ENCODE peak calls at places on chromosomes 3 and 15, in four cellular contexts. L, Z, J and P are unnamed samples. For H3K27me3, the result is how much of the 10 kb centered on the place peaks cover.

GRCh38 chr3:169272533-169272932 is 391.0 kb downstream of the MECOM start:
- DNase-seq in Z (no peak), J (no peak), L (no peak), P (no peak)

GRCh38 chr15:63288778-63289378 is 11.5 kb downstream of the APH1B start:
- DNase-seq in L (no peak), Z (no peak), J (peak), P (no peak)

GRCh38 chr3:134494539-134494938 is 8.7 kb downstream of the CEP63 start:
- DNase-seq in Z (no peak), J (no peak), L (no peak), P (no peak)

GRCh38 chr15:69045810-69046209 is 31.3 kb downstream of the NOX5 start:
- DNase-seq in Z (no peak), L (no peak), J (peak), P (no peak)

GRCh38 chr3:12574131-12574530 is 17.2 kb downstream of the MKRN2 start:
- DNase-seq in Z (no peak), L (no peak), J (peak), P (no peak)

GRCh38 chr15:96330450-96331140 is at the start of gene NR2F2:
- DNase-seq in Z (peak), J (peak), L (peak), P (peak)

GRCh38 chr15:40847225-40847961 is 3.5 kb downstream of the SPINT1 start:
- DNase-seq in J (peak), L (peak), Z (peak), P (no peak)

GRCh38 chr3:176807938-176808337 is 389.3 kb downstream of the TBL1XR1 start:
- DNase-seq in J (no peak), L (no peak), Z (no peak), P (no peak)

GRCh38 chr15:53978248-53978906 is at the start of gene UNC13C:
- DNase-seq in J (no peak), Z (peak), L (peak), P (no peak)

GRCh38 chr3:117144832-117145231 is 435.3 kb downstream of the TUSC7 start:
- DNase-seq in L (no peak), J (peak), Z (no peak), P (no peak)

GRCh38 chr15:63367390-63367789 is 14.3 kb downstream of the CA12 start:
- DNase-seq in L (no peak), Z (no peak), J (no peak), P (no peak)

GRCh38 chr3:125042725-125043406 is 12.9 kb downstream of the HEG1 start:
- DNase-seq in J (peak), Z (peak), L (no peak), P (no peak)

GRCh38 chr15:100083572-100083971 is 258.2 kb downstream of the ADAMTS17 start:
- DNase-seq in Z (no peak), L (peak), J (no peak), P (no peak)

GRCh38 chr15:45399381-45400212 is 21.3 kb upstream of the GATM start:
- DNase-seq in Z (no peak), J (peak), L (no peak), P (no peak)

GRCh38 chr15:81155375-81156218 is 21.5 kb downstream of the CFAP161 start:
- DNase-seq in J (peak), L (peak), Z (no peak), P (peak)

GRCh38 chr15:58043192-58043903 is 22.2 kb downstream of the ALDH1A2 start:
- DNase-seq in Z (no peak), L (no peak), J (peak), P (peak)

GRCh38 chr15:78878356-78878755 is 5.7 kb downstream of the MORF4L1 start:
- DNase-seq in J (peak), Z (no peak), L (no peak), P (no peak)

GRCh38 chr3:161291191-161291901 is 70.2 kb downstream of the NMD3 start:
- DNase-seq in Z (no peak), L (no peak), J (no peak), P (no peak)

GRCh38 chr3:154170300-154170699 is 49.1 kb downstream of the ARHGEF26 start:
- DNase-seq in Z (no peak), L (no peak), J (no peak), P (no peak)

GRCh38 chr3:13080026-13080425 is 6.8 kb upstream of the IQSEC1 start:
- DNase-seq in Z (no peak), L (no peak), J (no peak), P (no peak)

GRCh38 chr3:117127147-117127546 is 417.6 kb downstream of the TUSC7 start:
- DNase-seq in J (no peak), Z (no peak), L (no peak), P (no peak)

GRCh38 chr3:187165144-187165543 is 25.8 kb upstream of the RPL39L start:
- DNase-seq in Z (no peak), J (peak), L (no peak), P (no peak)

GRCh38 chr3:120435621-120436020 is 15.2 kb downstream of the FSTL1 start:
- DNase-seq in Z (no peak), L (peak), J (peak), P (no peak)

GRCh38 chr3:37941608-37942540 is 48.7 kb upstream of the VILL start:
- DNase-seq in L (no peak), J (no peak), Z (no peak), P (no peak)

GRCh38 chr3:197511130-197511529 is 44.6 kb downstream of the BDH1 start:
- DNase-seq in Z (no peak), L (peak), J (peak), P (no peak)

GRCh38 chr3:177545964-177546363 is 348.7 kb upstream of the TBL1XR1 start:
- DNase-seq in L (no peak), J (no peak), Z (no peak), P (no peak)

GRCh38 chr3:46709147-46709654 is 8.0 kb downstream of the TMIE start:
- DNase-seq in Z (no peak), J (no peak), L (no peak), P (no peak)

GRCh38 chr3:135216659-135217058 is 421.6 kb downstream of the EPHB1 start:
- DNase-seq in Z (no peak), J (no peak), L (no peak), P (no peak)

GRCh38 chr3:109396811-109397210 is 59.5 kb upstream of the DPPA4 start:
- DNase-seq in L (no peak), J (no peak), Z (no peak), P (no peak)

GRCh38 chr15:70879386-70879785 is 12.8 kb downstream of the THAP10 start:
- DNase-seq in J (peak), L (peak), Z (no peak), P (peak)

GRCh38 chr3:25724948-25725645 is 58.1 kb downstream of the NGLY1 start:
- DNase-seq in L (no peak), J (no peak), Z (no peak), P (no peak)

GRCh38 chr15:75725719-75726607 is 13.3 kb upstream of the CSPG4 start:
- DNase-seq in Z (peak), J (no peak), L (no peak), P (no peak)

GRCh38 chr3:173173652-173174051 is 32.6 kb upstream of the SPATA16 start:
- DNase-seq in Z (no peak), J (no peak), L (no peak), P (no peak)

GRCh38 chr3:114796796-114797195 is 350.3 kb downstream of the ZBTB20 start:
- DNase-seq in J (no peak), Z (no peak), L (no peak), P (no peak)

GRCh38 chr3:182765287-182765686 is 28.0 kb upstream of the ATP11B start:
- DNase-seq in L (no peak), J (no peak), Z (no peak), P (no peak)

GRCh38 chr15:29924750-29925149 is 102.5 kb upstream of the TJP1 start:
- DNase-seq in Z (peak), L (peak), J (peak), P (peak)

GRCh38 chr3:31132132-31132769 is 237.8 kb upstream of the GADL1 start:
- DNase-seq in J (peak), L (no peak), Z (no peak), P (peak)

GRCh38 chr3:13841141-13841540 is 38.7 kb downstream of the WNT7A start:
- DNase-seq in Z (no peak), J (no peak), L (no peak), P (no peak)

GRCh38 chr3:126991366-126992200 is 8.7 kb downstream of the PLXNA1 start:
- DNase-seq in Z (peak), L (no peak), J (no peak), P (no peak)

GRCh38 chr3:98567646-98568280 is 25.6 kb downstream of the CPOX start:
- DNase-seq in L (no peak), Z (no peak), J (no peak), P (no peak)

GRCh38 chr3:98574157-98574556 is 19.3 kb downstream of the CPOX start:
- DNase-seq in J (no peak), L (no peak), Z (no peak), P (no peak)

GRCh38 chr3:98568402-98568801 is 25.0 kb downstream of the CPOX start:
- DNase-seq in Z (no peak), J (no peak), L (no peak), P (no peak)

GRCh38 chr3:98577178-98577895 is 16.1 kb downstream of the CPOX start:
- DNase-seq in J (peak), Z (no peak), L (no peak), P (no peak)

DNA sequence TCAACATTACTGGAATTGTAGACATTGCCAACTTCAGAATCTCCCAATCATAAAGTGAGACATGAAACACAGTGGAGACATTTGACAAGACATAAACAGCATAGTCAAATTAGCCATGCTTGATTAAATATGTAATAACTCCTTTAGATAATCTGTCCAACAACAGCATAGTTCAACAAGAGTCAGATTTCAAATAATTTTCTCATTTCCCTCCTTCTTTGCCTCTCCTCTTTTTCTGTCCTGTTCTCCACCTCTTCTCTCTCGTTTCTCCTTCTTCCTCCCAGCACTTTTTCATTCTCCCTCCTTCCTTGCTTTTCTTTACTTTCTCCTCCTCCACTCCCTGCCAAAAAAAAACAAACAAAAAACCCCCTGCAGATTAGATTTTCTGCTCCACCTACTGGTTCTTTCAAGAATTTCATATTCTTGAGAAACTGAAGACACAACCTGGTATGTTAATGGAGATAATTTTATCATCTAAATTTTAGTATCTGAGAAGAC is 20.1 kb downstream of the CPOX start:
- DNase-seq in J (peak), L (no peak), Z (no peak), P (no peak)
- H3K4me3 ChIP-seq in J (no peak), L (no peak), Z (no peak), P (no peak)

GRCh38 chr15:28098360-28098765 is 752 bp downstream of the OCA2 start:
- DNase-seq in L (no peak), J (no peak), Z (no peak), P (no peak)

GRCh38 chr15:28100516-28101195 is 1.5 kb upstream of the OCA2 start:
- DNase-seq in L (no peak), Z (no peak), J (no peak), P (no peak)

GRCh38 chr15:28099555-28100140 is 533 bp upstream of the OCA2 start:
- DNase-seq in L (no peak), Z (no peak), J (no peak), P (no peak)

GRCh38 chr15:28097656-28098359 is 1.3 kb downstream of the OCA2 start:
- DNase-seq in Z (no peak), J (no peak), L (no peak), P (no peak)

DNA sequence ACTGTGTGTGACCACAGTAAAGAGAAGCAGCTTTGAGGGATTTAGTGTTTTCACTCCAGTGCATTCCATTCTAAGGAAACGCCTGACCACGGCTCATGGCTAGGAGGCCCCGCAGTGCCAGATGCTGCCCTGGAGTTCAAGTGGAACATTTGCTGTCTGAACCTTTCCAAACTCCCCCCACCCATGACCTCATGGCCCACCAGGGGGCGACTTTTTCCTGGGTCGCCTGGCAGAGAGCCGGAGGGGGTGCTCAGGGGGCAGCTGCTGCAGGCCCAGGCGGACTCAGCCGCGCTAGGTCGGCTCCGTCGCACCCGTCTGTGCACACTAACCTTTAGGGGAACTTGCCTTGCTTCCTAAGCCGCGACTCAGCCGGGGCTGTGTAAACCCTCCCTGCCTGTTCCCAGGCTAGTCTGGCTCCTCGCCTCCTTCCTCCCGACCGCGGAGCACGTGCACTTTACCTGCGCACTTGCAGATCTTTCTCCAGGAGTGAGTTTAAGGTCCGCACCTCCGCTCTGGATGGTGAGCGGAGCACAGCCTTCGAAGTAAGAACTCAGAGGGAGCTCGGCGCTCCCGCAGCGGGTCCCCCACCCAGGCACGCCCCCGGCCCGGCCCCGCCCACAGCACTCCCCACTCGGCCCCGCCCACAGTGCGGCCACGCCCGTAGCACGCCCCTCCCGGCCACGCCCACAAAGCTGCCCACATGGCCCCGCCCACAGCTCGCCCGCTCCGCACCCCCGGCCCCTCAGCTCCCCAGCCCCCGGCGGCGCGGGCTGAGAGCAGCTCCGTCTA is at the start of gene OCA2:
- DNase-seq in Z (peak), L (peak), J (peak), P (no peak)
- H3K27me3 ChIP-seq in Z (under half), L (under half), J (half or more), P (half or more)

DNA sequence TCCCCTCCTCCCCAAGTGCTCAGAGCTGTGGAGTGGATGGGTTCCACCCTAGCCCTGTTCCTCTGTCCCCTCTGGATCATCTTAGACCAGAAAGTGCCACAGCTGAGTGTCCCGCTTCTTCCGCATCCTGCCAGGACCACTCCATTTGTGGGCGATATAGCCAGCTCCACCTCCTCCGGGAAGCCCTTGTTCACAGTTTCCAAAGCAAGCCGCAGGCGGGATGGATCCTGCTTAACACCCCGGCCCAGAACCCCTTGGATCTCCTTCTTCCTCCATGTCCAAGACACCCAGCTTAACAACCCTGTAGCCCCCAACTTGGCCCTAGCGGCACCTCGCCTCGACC is 490 bp upstream of the ALAS1 start:
- DNase-seq in J (no peak), Z (no peak), L (no peak), P (no peak)
- H3K4me3 ChIP-seq in J (peak), Z (peak), L (peak), P (peak)

DNA sequence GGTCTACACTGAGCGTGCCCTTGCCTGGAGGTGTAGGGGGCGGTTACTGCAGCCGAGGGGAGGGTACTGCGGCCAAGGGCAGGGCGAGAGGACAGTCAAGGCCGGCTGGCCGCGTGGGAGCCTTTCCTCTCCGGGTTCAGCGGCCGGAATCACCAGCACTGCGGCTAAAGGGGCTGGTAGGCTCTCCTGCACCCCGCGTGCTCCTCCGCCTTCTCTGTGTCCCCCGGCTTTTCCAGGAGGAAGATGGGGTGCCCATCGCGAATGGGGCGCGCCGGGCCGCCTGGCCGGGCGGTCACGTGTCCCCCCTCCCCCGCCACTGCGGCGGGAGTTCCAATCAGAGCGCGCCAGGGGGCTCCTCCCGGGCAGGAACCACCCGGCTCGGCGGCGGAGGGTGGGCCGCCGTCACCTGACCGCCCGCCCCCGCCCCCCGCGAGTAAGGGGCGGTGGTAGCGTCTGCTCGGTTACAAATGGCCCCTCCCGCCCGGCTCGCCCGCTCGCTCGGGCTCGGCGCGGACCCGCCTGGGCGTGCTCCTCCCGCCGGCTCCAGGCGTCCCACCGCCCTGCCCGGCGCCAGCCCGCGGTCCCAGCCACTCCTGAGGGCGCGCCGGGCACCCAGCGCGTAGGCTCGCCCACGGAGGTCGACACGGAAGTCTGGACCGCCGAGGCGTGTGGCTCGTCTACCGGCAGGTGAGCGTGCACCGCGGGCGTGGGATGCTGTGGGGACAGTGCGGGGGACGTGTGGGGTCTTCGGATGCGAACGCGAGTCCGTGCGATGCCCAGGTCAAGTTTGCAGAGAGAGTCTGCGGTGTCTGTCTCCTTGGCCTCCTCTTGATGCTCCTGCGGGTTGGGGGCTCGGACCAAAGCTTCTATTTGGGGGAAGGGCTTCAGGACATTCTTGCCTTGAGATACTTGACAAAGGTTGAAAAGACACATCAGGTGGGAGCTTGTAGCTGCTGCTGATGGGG is 242.6 kb upstream of the TOPAZ1 start:
- DNase-seq in Z (no peak), J (no peak), L (peak), P (no peak)
- H3K27me3 ChIP-seq in Z (under half), J (half or more), L (half or more), P (half or more)

GRCh38 chr15:90957791-90958190 is 3.1 kb downstream of the RCCD1 start:
- DNase-seq in Z (no peak), J (no peak), L (no peak), P (no peak)

GRCh38 chr15:90955911-90956310 is 1.2 kb downstream of the RCCD1 start:
- DNase-seq in L (no peak), Z (no peak), J (no peak), P (no peak)

GRCh38 chr15:90954712-90955671 is at the start of gene RCCD1:
- DNase-seq in L (peak), Z (peak), J (peak), P (peak)

GRCh38 chr15:90957105-90957790 is 2.6 kb downstream of the RCCD1 start:
- DNase-seq in L (no peak), J (peak), Z (peak), P (no peak)

GRCh38 chr15:90956551-90957104 is 1.9 kb downstream of the RCCD1 start:
- DNase-seq in J (peak), L (no peak), Z (peak), P (peak)
- H3K4me3 ChIP-seq in J (peak), L (no peak), Z (peak), P (peak)

GRCh38 chr15:74132681-74133070 is 2.3 kb downstream of the ISLR2 start:
- DNase-seq in Z (no peak), L (no peak), J (peak), P (no peak)
- H3K27me3 ChIP-seq in Z (under half), L (under half), J (half or more), P (half or more)

GRCh38 chr3:16861432-16861831 is 23.3 kb upstream of the PLCL2 start:
- DNase-seq in Z (no peak), L (no peak), J (no peak), P (no peak)
- H3K4me3 ChIP-seq in Z (no peak), L (no peak), J (no peak), P (no peak)

GRCh38 chr3:188231454-188231853 is 77.5 kb downstream of the LPP start:
- DNase-seq in Z (no peak), L (no peak), J (no peak), P (no peak)

GRCh38 chr3:188232676-188233075 is 78.7 kb downstream of the LPP start:
- DNase-seq in L (no peak), Z (no peak), J (no peak), P (no peak)

GRCh38 chr3:188236241-188236640 is 82.3 kb downstream of the LPP start:
- DNase-seq in Z (no peak), L (no peak), J (no peak), P (no peak)

GRCh38 chr3:188233320-188233719 is 79.4 kb downstream of the LPP start:
- DNase-seq in Z (no peak), L (peak), J (peak), P (no peak)

DNA sequence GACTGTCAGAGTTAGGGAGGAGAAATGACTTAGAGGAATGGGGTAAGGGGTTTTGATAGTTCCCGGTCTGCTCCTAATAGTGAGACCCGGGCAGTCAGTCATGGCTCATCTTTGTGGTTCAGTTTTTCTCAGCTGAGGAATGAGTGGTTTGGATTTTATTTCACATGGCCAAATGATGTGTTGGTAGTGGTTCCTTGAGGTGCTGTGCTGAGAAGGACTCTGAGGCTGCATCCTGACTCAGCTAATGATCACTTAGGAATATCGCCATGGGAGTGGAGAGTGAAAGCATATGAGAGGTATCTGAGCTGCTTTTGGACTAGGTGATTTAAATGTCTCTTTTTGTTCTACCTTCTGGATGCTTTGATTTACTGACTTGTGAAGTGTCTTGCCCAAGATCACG is 80.2 kb downstream of the LPP start:
- DNase-seq in J (peak), Z (no peak), L (peak), P (no peak)
- H3K27me3 ChIP-seq in J (under half), Z (under half), L (under half), P (under half)